ENCODE peak calls at places on chromosomes 4 and X, in ten cellular contexts. B is activated T-helper 1 cell treated with anti-CD3 and anti-CD28 coated beads, Interleukin-12 subunit alpha, Interleukin-12 subunit beta, Interleukin-2, Interleukin-4 antibody, amounts not matched to agents 30 ng/mL and 10 ng/mL and 1 ng/mL, durations not matched to agents 14 hours and 24 hours and 36 hours; L is stimulated activated CD8-positive, alpha-beta memory T cell treated with anti-CD3 and anti-CD28 coated beads, Interleukin-4, amount 100 ng/mL, for 24 hours; E is NCI-H524; N is mammary epithelial cell; R is brain pericyte; Z is CMK; H is fibroblast of gingiva; A is adipocyte; V is cerebellum. P is an unnamed sample.

GRCh38 chr4:114312349-114312748 is 286.3 kb upstream of the UGT8 start:
- DNase-seq in B (no peak), L (no peak), E (no peak), N (no peak), R (no peak), Z (no peak), H (no peak), A (no peak), V (no peak), P (no peak)

GRCh38 chrX:121851033-121851432 is 803.6 kb downstream of the GLUD2 start:
- DNase-seq in B (no peak), L (no peak), E (no peak), N (peak), R (no peak), Z (no peak), H (peak), A (peak), V (no peak), P (peak)

GRCh38 chrX:30906726-30907125 is 17.7 kb upstream of the TAB3 start:
- DNase-seq in B (no peak), L (no peak), E (no peak), N (peak), R (no peak), Z (no peak), H (no peak), A (no peak), V (no peak), P (peak)

GRCh38 chr4:80186666-80187065 is 10.6 kb upstream of the PRDM8 start:
- DNase-seq in B (no peak), L (no peak), E (peak), N (no peak), R (no peak), Z (no peak), H (no peak), A (no peak), V (no peak), P (no peak)

GRCh38 chrX:21840199-21840557 is 761 bp downstream of the MBTPS2 start:
- DNase-seq in B (no peak), L (no peak), E (no peak), N (no peak), R (no peak), Z (no peak), H (no peak), A (peak), V (no peak), P (peak)

GRCh38 chrX:10482262-10482661 is 138.1 kb downstream of the MID1 start:
- DNase-seq in B (no peak), L (no peak), E (no peak), N (no peak), R (no peak), Z (no peak), H (no peak), A (no peak), V (no peak), P (no peak)

GRCh38 chr4:138961687-138962086 is 53.9 kb upstream of the NOCT start:
- DNase-seq in B (no peak), L (no peak), E (no peak), N (no peak), R (no peak), Z (no peak), H (peak), A (no peak), V (no peak), P (peak)

GRCh38 chr4:168917150-168917779 is 92.8 kb downstream of the CBR4 start:
- DNase-seq in B (no peak), L (no peak), E (no peak), N (no peak), R (no peak), Z (no peak), H (peak), A (peak), V (peak), P (peak)

GRCh38 chr4:86946868-86947493 is 12.2 kb downstream of the AFF1 start:
- DNase-seq in B (no peak), L (no peak), E (no peak), N (no peak), R (no peak), Z (no peak), H (no peak), A (no peak), V (no peak), P (no peak)

GRCh38 chrX:6095469-6095868 is 133.2 kb downstream of the NLGN4X start:
- DNase-seq in B (no peak), L (no peak), E (peak), N (no peak), R (no peak), Z (no peak), H (no peak), A (no peak), V (no peak), P (peak)

GRCh38 chr4:154433543-154433942 is 58.1 kb downstream of the DCHS2 start:
- DNase-seq in B (no peak), L (no peak), E (no peak), N (no peak), R (no peak), Z (no peak), H (no peak), A (no peak), V (no peak), P (no peak)

GRCh38 chrX:154411322-154411980 is at the start of gene TAFAZZIN:
- DNase-seq in B (peak), L (peak), E (no peak), N (peak), R (no peak), Z (no peak), H (peak), A (peak), V (peak), P (peak)

GRCh38 chr4:175874290-175874689 is 62.2 kb upstream of the GPM6A start:
- DNase-seq in B (no peak), L (no peak), E (peak), N (no peak), R (no peak), Z (no peak), H (no peak), A (no peak), V (no peak), P (no peak)

GRCh38 chr4:173426064-173426463 is 27.1 kb upstream of the SCRG1 start:
- DNase-seq in B (peak), L (no peak), E (no peak), N (no peak), R (no peak), Z (no peak), H (no peak), A (no peak), V (no peak), P (no peak)

P was measured in epithelial cell of esophagus.